ENCODE peak calls at places on chromosomes 2 and 18, in four cellular contexts. T is effector memory CD8-positive, alpha-beta T cell; A is NCI-H187; Y is fibroblast of mammary gland. B is an unnamed sample.

GRCh38 chr18:70124139-70124538 is 81.3 kb downstream of the RTTN start:
- DNase-seq in T (no peak), A (no peak), Y (no peak), B (no peak)

GRCh38 chr18:31679133-31679731 is 5.1 kb downstream of the B4GALT6 start:
- DNase-seq in T (no peak), A (no peak), Y (peak), B (no peak)

GRCh38 chr2:35846-36245 is 10.5 kb downstream of the FAM110C start:
- DNase-seq in T (no peak), A (peak), Y (no peak), B (no peak)

GRCh38 chr18:944440-944839 is 39.8 kb downstream of the ADCYAP1 start:
- DNase-seq in T (no peak), A (no peak), Y (peak), B (no peak)

GRCh38 chr2:105744909-105745853 is at the start of gene NCK2:
- DNase-seq in T (no peak), A (no peak), Y (no peak), B (no peak)

GRCh38 chr2:65000619-65001018 is 11.4 kb downstream of the SLC1A4 start:
- DNase-seq in T (no peak), A (no peak), Y (no peak), B (no peak)

GRCh38 chr2:30821960-30822359 is 14.7 kb upstream of the CAPN13 start:
- DNase-seq in T (no peak), A (no peak), Y (no peak), B (no peak)

GRCh38 chr2:179842498-179843153 is 18.8 kb downstream of the ZNF385B start:
- DNase-seq in T (no peak), A (no peak), Y (peak), B (no peak)

GRCh38 chr2:187008111-187008510 is 159.1 kb upstream of the ZSWIM2 start:
- DNase-seq in T (no peak), A (no peak), Y (peak), B (no peak)

GRCh38 chr2:54572636-54573531 is 116.8 kb downstream of the SPTBN1 start:
- DNase-seq in T (peak), A (no peak), Y (peak), B (peak)

GRCh38 chr2:52874706-52875105 is 892.9 kb upstream of the CHAC2 start:
- DNase-seq in T (no peak), A (no peak), Y (no peak), B (no peak)

GRCh38 chr2:72603481-72603880 is 222.4 kb downstream of the EXOC6B start:
- DNase-seq in T (no peak), A (no peak), Y (no peak), B (no peak)

GRCh38 chr2:137231616-137232015 is 466.3 kb downstream of the THSD7B start:
- DNase-seq in T (no peak), A (no peak), Y (no peak), B (no peak)

GRCh38 chr18:13235981-13236380 is 17.4 kb downstream of the LDLRAD4 start:
- DNase-seq in T (no peak), A (no peak), Y (no peak), B (no peak)

GRCh38 chr2:2581331-2582159 is 250.5 kb upstream of the MYT1L start:
- DNase-seq in T (no peak), A (no peak), Y (no peak), B (no peak)

GRCh38 chr2:178478102-178478441 is 328 bp downstream of the FKBP7 start:
- DNase-seq in T (no peak), A (no peak), Y (peak), B (no peak)

GRCh38 chr2:240961878-240962277 is 36.5 kb upstream of the SNED1 start:
- DNase-seq in T (no peak), A (no peak), Y (no peak), B (no peak)

GRCh38 chr2:157420771-157421323 is 23.0 kb downstream of the CYTIP start:
- DNase-seq in T (no peak), A (no peak), Y (peak), B (no peak)